ENCODE peak calls at places on chromosome 21, in seven cellular contexts. S is heart right ventricle, P is progenitor cell of endocrine pancreas, H is mesothelial cell of epicardium, W is lower lobe of right lung, N is right lobe of liver, X is AG10803. I is an unnamed sample.

GRCh38 chr21:43331111-43331961 is 95.6 kb downstream of the SIK1 start:
- DNase-seq in H (no peak), S (no peak), N (no peak), X (no peak), W (no peak), P (no peak), I (no peak)

GRCh38 chr21:45148316-45149000 is 74.1 kb downstream of the ADARB1 start:
- DNase-seq in X (no peak), N (peak), S (no peak), P (no peak), H (peak), W (no peak), I (no peak)

GRCh38 chr21:14952916-14953315 is 111.9 kb downstream of the NRIP1 start:
- DNase-seq in H (no peak), P (no peak), N (no peak), W (no peak), X (no peak), S (no peak), I (no peak)

GRCh38 chr21:37101384-37101783 is 28.3 kb downstream of the TTC3 start:
- DNase-seq in W (no peak), P (no peak), X (peak), N (no peak), S (no peak), H (no peak), I (no peak)

GRCh38 chr21:44255519-44255981 is 6.1 kb downstream of the DNMT3L start:
- DNase-seq in P (peak), S (no peak), H (no peak), N (peak), X (peak), W (peak), I (no peak)

GRCh38 chr21:44749116-44749758 is 37.9 kb upstream of the TSPEAR start:
- DNase-seq in N (no peak), P (no peak), H (no peak), X (no peak), S (no peak), W (no peak), I (no peak)

GRCh38 chr21:26843912-26844257 is 1.3 kb downstream of the ADAMTS1 start:
- DNase-seq in H (no peak), W (no peak), X (peak), N (no peak), S (peak), P (peak), I (no peak)

GRCh38 chr21:19684328-19684727 is 1280.7 kb upstream of the TMPRSS15 start:
- DNase-seq in H (no peak), N (no peak), W (no peak), P (no peak), S (no peak), X (no peak), I (no peak)

GRCh38 chr21:29367335-29367734 is 68.6 kb downstream of the BACH1 start:
- DNase-seq in P (no peak), X (no peak), H (no peak), N (no peak), S (no peak), W (no peak), I (no peak)

GRCh38 chr21:34073032-34073748 is at the start of the genes MRPS6 and SLC5A3:
- DNase-seq in W (peak), P (peak), H (peak), X (peak), N (peak), S (peak), I (peak)

GRCh38 chr21:17045214-17045835 is 467.5 kb upstream of the CXADR start:
- DNase-seq in N (no peak), X (peak), P (no peak), S (no peak), W (no peak), H (no peak), I (no peak)
- TF ChIP-seq CTCF in N (peak), X (peak), P (peak), S (peak), W (peak), H (no peak), I (peak)

DNA sequence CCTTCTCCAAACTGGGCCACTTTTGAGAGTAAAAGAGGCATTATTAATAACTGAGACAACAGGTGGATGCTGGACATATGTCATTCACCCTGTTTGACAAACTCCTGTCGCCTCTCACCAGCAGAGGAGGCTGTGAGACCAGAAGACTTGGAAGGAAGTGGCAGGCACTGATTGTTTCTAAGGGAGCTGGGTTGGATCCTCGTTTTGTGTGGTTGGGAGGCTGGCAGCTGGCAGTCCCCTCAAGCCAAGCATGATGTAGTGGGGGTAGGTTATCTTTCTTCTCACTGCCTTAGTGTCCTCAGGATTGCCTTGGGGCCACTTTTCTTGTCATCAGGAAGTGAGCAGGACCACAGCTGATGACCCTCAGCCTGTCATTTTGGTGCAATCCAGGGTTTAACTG is 86.5 kb upstream of the KCNJ15 start:
- DNase-seq in X (peak), S (peak), H (no peak), W (peak), P (no peak), N (no peak), I (peak)
- TF ChIP-seq CTCF in X (peak), S (peak), H (no peak), W (peak), P (peak), N (peak), I (peak)

GRCh38 chr21:41847066-41847804 is 31.9 kb downstream of the PRDM15 start:
- DNase-seq in X (peak), H (no peak), S (no peak), W (no peak), N (no peak), P (no peak), I (no peak)
- TF ChIP-seq CTCF in X (peak), H (no peak), S (no peak), W (no peak), N (no peak), P (no peak), I (no peak)

DNA sequence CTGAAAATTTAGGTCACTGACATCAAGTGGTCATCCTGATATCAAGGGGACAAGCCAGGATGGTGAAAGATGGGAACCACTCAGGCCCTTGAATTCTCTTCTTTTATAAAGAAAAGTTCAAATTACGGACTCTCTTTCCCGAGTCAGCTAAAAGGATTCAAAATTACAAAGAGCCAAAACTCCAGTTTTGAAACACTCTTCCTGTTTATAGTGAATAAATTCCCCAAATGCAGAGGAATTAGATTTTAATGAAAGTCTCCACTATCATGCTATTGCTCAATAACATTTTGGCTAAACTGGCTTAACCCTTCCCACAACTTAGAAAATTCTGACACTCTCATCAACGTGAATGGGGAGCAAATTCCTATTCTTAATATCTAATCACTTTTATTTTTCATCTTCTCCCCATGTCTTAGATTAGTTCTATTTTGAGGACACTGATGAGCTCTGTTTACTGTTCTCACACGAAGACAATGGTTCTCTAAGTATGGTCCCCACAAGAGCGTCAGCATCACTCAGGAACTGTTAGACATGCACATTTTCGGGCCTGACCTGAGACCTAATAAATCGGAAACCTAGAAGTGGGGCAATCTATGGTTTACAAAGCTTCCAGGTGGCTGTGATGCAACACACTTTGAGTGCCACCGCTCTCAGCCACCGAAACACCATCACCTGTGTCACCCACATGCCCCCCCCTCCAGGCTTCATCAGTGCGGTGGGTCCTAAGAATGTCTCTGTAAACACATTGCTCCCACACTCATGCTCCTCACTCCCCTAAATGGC is 64.4 kb upstream of the TIAM1 start:
- DNase-seq in X (no peak), H (no peak), N (peak), S (no peak), W (no peak), P (no peak), I (no peak)
- TF ChIP-seq CTCF in X (no peak), H (no peak), N (no peak), S (no peak), W (no peak), P (no peak), I (no peak)

GRCh38 chr21:41378849-41379248 is 17.0 kb downstream of the MX2 start:
- DNase-seq in P (no peak), N (no peak), S (no peak), H (no peak), X (no peak), W (no peak), I (no peak)
- TF ChIP-seq CTCF in P (no peak), N (no peak), S (no peak), H (no peak), X (no peak), W (no peak), I (no peak)

GRCh38 chr21:46325073-46325912 is 1.3 kb downstream of the PCNT start:
- DNase-seq in W (peak), P (peak), X (peak), H (peak), N (peak), S (peak), I (peak)
- TF ChIP-seq CTCF in W (no peak), P (no peak), X (peak), H (no peak), N (no peak), S (peak), I (no peak)

GRCh38 chr21:35933466-35933865 is 126.9 kb downstream of the SETD4 start:
- DNase-seq in H (no peak), S (peak), P (no peak), X (peak), W (no peak), N (no peak), I (no peak)
- TF ChIP-seq CTCF in H (no peak), S (peak), P (no peak), X (peak), W (no peak), N (no peak), I (no peak)

GRCh38 chr21:39096754-39097153 is 86.5 kb downstream of the PSMG1 start:
- DNase-seq in S (no peak), W (no peak), P (no peak), N (no peak), H (no peak), X (no peak), I (no peak)
- TF ChIP-seq CTCF in S (no peak), W (no peak), P (peak), N (no peak), H (no peak), X (no peak), I (no peak)

I was measured in nephron progenitor cell.